ENCODE peak calls at places on chromosomes 12 and 14, in four cellular contexts. B, T, J and S are unnamed samples.

GRCh38 chr12:113049976-113050742 is 6.4 kb upstream of the DTX1 start:
- DNase-seq in B (peak; percentile 25), T (peak; percentile 14), J (peak; percentile 75), S (no peak)

GRCh38 chr12:108510836-108511235 is 4.2 kb upstream of the FICD start:
- DNase-seq in B (no peak), T (no peak), J (no peak), S (no peak)

GRCh38 chr14:61698216-61698980 is 3.1 kb downstream of the HIF1A start:
- DNase-seq in B (peak; percentile 73), T (no peak), J (no peak), S (no peak)

GRCh38 chr12:52119398-52120254 is 40.1 kb downstream of the SMIM41 start:
- DNase-seq in B (peak; percentile 23), T (peak; percentile 37), J (peak; percentile 90), S (no peak)

GRCh38 chr14:101992708-101993107 is 28.3 kb downstream of the DYNC1H1 start:
- DNase-seq in B (no peak), T (no peak), J (no peak), S (no peak)

GRCh38 chr12:29566441-29566840 is 69.0 kb upstream of the OVCH1 start:
- DNase-seq in B (no peak), T (no peak), J (no peak), S (no peak)

GRCh38 chr12:102634216-102634615 is 153.9 kb upstream of the IGF1 start:
- DNase-seq in B (peak; percentile 6), T (no peak), J (peak; percentile 7), S (no peak)

GRCh38 chr12:108599541-108599940 is 1.7 kb upstream of the TMEM119 start:
- DNase-seq in B (no peak), T (no peak), J (no peak), S (no peak)

GRCh38 chr12:47121146-47121545 is 41.4 kb upstream of the AMIGO2 start:
- DNase-seq in B (no peak), T (no peak), J (no peak), S (no peak)

GRCh38 chr14:41609704-41610183 is 3.1 kb downstream of the LRFN5 start:
- DNase-seq in B (peak; percentile 79), T (peak; percentile 46), J (peak; percentile 94), S (peak; percentile 40)

GRCh38 chr12:3882896-3883564 is 9.8 kb upstream of the PARP11 start:
- DNase-seq in B (peak; percentile 31), T (no peak), J (peak; percentile 78), S (peak; percentile 3)